ENCODE peak calls at places on chromosome 19, in seven cellular contexts. Z is foreskin keratinocyte, H is heart right ventricle, A is cardiac muscle cell, Y is breast epithelium, N is left ventricle myocardium inferior, Q is tibial nerve. I is an unnamed sample. For H3K4me1, the result is how much of the 10 kb centered on the place peaks cover.

GRCh38 chr19:6236310-6237291 is 43.2 kb downstream of the MLLT1 start:
- DNase-seq in Z (no peak), H (peak), A (no peak), Y (peak), N (peak), Q (no peak), I (no peak)

GRCh38 chr19:17775245-17775927 is 19.6 kb upstream of the B3GNT3 start:
- DNase-seq in Z (no peak), H (no peak), A (peak), Y (no peak), N (no peak), Q (no peak), I (no peak)

GRCh38 chr19:13252569-13253335 is 102.5 kb downstream of the IER2 start:
- DNase-seq in Z (no peak), H (no peak), A (no peak), Y (no peak), N (no peak), Q (no peak), I (no peak)

GRCh38 chr19:1133471-1133929 is 29.7 kb downstream of the GPX4 start:
- DNase-seq in Z (no peak), H (no peak), A (peak), Y (no peak), N (no peak), Q (no peak), I (no peak)

GRCh38 chr19:4987286-4987685 is 18.4 kb downstream of the KDM4B start:
- DNase-seq in Z (no peak), H (no peak), A (peak), Y (no peak), N (no peak), Q (no peak), I (no peak)

GRCh38 chr19:2372076-2372612 is 12.1 kb downstream of the TMPRSS9 start:
- DNase-seq in Z (no peak), H (no peak), A (no peak), Y (no peak), N (no peak), Q (no peak), I (no peak)

GRCh38 chr19:45440873-45441654 is 17.3 kb upstream of the ERCC1 start:
- DNase-seq in Z (no peak), H (no peak), A (peak), Y (no peak), N (no peak), Q (no peak), I (no peak)

GRCh38 chr19:54136864-54137113 is 773 bp upstream of the CNOT3 start:
- DNase-seq in Z (no peak), H (no peak), A (no peak), Y (no peak), N (no peak), Q (no peak), I (no peak)

GRCh38 chr19:7871280-7871529 is 3.0 kb downstream of the PRR36 start:
- DNase-seq in Z (no peak), H (no peak), A (no peak), Y (no peak), N (no peak), Q (no peak), I (no peak)

GRCh38 chr19:18282021-18282787 is 782 bp upstream of the JUND start:
- DNase-seq in Z (peak), H (peak), A (no peak), Y (no peak), N (no peak), Q (no peak), I (no peak)

GRCh38 chr19:7850975-7851622 is 21.1 kb downstream of the EVI5L start:
- DNase-seq in Z (no peak), H (no peak), A (no peak), Y (no peak), N (no peak), Q (no peak), I (no peak)

GRCh38 chr19:14943601-14944000 is 2.3 kb downstream of the OR7C2 start:
- DNase-seq in Z (no peak), H (no peak), A (peak), Y (no peak), N (no peak), Q (no peak), I (no peak)

DNA sequence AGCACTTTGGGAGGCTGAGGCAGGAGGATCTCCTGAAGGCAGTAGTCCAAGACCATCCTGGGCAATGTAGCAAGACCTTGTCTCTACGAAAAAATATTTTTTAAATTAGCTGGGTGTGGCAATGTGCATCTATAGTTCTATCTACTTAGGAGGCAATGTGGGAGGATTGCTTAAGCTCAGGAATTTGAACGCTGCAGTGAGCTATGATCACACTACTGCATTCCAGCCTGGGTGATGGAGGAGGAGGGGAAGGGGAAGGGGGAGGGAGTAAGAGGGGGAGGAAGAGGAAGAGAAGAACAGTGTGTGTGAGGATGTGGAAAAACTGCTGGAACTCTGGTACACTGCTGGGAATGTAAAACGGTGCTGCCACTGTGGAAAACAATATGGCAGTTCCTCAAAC is 9.2 kb upstream of the CLIP3 start:
- DNase-seq in Z (no peak), H (no peak), A (peak), Y (no peak), N (no peak), Q (no peak), I (no peak)
- H3K27ac ChIP-seq in Z (no peak), H (no peak), A (peak), Y (no peak), N (no peak), Q (peak), I (no peak)

DNA sequence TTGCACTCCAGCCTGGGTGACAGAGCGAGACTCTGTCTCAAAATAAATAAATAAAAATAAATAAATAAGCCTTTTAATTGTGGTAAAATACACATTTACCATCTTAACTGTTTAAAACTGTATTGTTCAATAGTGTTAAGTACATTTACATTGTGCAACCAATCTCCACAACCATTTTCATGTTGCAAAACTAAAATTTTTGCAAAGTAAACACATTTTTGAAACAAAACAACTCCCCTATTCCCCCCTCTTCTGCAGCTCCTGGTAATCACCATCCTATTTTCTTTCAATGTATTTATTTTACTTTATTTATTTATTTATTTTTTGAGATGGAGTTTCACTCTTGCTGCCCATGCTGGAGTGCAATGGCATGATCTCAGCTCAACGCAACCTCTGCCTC is 5.8 kb upstream of the B9D2 start:
- DNase-seq in Z (no peak), H (no peak), A (no peak), Y (no peak), N (no peak), Q (no peak), I (no peak)
- H3K4me1 ChIP-seq in Z (under half), H (under half), A (under half), Y (under half), N (under half), Q (under half), I (under half)

GRCh38 chr19:3612330-3612729 is 5.7 kb upstream of the TBXA2R start:
- DNase-seq in Z (no peak), H (no peak), A (no peak), Y (no peak), N (no peak), Q (no peak), I (peak)
- H3K27ac ChIP-seq in Z (no peak), H (no peak), A (no peak), Y (no peak), N (no peak), Q (no peak), I (no peak)

GRCh38 chr19:16200776-16201391 is 3.2 kb downstream of the AP1M1 start:
- DNase-seq in Z (no peak), H (no peak), A (no peak), Y (no peak), N (no peak), Q (no peak), I (no peak)

GRCh38 chr19:16197622-16198362 is at the start of gene AP1M1:
- DNase-seq in Z (peak), H (peak), A (peak), Y (peak), N (peak), Q (peak), I (peak)

GRCh38 chr19:16198363-16198636 is 589 bp downstream of the AP1M1 start:
- DNase-seq in Z (no peak), H (no peak), A (no peak), Y (no peak), N (no peak), Q (no peak), I (no peak)

GRCh38 chr19:16200038-16200775 is 2.5 kb downstream of the AP1M1 start:
- DNase-seq in Z (no peak), H (no peak), A (peak), Y (no peak), N (no peak), Q (peak), I (peak)

DNA sequence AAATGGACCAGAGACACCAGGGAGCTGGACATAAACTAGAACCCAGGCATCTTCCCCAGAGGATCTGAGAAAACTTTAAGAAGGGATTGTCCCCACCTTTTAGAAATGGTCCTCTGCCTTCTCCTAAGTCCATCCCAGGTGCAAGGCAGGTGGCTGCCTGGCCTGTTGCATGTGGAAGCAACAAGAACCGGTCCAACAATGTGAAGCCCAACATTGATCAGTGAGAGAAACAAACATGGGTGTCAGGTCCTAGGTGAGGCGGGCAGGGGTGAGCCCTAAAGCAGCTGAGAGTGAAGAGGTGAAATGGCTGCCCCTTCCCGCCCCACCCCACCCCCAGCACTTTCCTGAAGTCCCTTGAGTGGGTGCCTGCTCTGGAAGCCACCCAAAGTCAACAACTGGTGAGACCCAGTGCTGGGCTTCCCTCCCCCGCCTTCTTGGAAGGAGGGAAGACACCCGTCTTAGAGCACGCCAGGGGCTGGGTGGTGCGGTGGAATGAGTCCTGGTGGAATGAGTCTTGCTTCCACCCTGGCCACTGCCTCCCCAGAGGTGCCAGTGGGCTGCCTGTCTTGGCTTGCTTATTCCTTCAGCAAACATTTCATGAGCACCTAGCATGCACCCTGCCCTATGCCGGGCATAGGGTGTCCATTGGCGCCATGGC is 1.7 kb downstream of the AP1M1 start:
- DNase-seq in Z (no peak), H (no peak), A (no peak), Y (no peak), N (no peak), Q (no peak), I (no peak)
- H3K4me1 ChIP-seq in Z (under half), H (under half), A (under half), Y (under half), N (under half), Q (under half), I (under half)

GRCh38 chr19:33434090-33434885 is 60.8 kb downstream of the CEBPG start:
- DNase-seq in Z (no peak), H (no peak), A (no peak), Y (no peak), N (peak), Q (no peak), I (peak)
- H3K27ac ChIP-seq in Z (no peak), H (no peak), A (no peak), Y (no peak), N (no peak), Q (no peak), I (no peak)

DNA sequence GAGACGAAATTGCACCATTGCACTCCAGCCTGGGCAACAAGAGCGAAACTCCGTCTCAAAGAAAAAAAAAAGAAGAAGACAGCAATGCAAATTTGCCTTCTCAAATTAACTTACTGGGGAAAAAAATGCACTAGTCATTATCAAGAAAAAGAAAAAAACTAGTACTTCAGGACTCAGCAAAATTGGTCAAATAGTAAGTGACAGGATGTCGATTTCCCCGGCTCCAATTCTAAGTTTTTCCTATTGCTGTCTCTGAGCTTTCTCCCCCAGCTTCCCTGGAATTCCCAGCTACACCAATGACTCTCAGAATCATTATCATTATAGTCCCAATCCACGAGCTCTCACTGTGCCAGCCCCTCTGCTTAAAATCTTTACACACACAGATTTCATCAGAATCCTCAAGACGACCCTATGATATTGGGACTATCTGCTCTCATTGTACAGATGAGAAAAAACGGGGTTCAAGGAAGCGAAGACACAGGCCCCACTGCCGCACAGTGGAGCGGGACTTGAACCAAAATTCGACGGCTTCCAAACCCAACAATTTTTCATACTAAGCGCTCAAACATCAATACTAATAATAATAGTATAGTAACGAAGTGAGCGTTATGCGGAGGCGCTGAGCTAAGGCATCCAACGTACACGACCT is 597 bp downstream of the C19orf47 start:
- DNase-seq in Z (no peak), H (no peak), A (no peak), Y (no peak), N (no peak), Q (no peak), I (no peak)
- H3K4me1 ChIP-seq in Z (under half), H (under half), A (under half), Y (under half), N (half or more), Q (under half), I (under half)

GRCh38 chr19:50417850-50418185 is 920 bp upstream of the SPIB start:
- DNase-seq in Z (no peak), H (no peak), A (no peak), Y (no peak), N (no peak), Q (no peak), I (no peak)
- H3K27ac ChIP-seq in Z (no peak), H (no peak), A (no peak), Y (no peak), N (no peak), Q (no peak), I (no peak)

DNA sequence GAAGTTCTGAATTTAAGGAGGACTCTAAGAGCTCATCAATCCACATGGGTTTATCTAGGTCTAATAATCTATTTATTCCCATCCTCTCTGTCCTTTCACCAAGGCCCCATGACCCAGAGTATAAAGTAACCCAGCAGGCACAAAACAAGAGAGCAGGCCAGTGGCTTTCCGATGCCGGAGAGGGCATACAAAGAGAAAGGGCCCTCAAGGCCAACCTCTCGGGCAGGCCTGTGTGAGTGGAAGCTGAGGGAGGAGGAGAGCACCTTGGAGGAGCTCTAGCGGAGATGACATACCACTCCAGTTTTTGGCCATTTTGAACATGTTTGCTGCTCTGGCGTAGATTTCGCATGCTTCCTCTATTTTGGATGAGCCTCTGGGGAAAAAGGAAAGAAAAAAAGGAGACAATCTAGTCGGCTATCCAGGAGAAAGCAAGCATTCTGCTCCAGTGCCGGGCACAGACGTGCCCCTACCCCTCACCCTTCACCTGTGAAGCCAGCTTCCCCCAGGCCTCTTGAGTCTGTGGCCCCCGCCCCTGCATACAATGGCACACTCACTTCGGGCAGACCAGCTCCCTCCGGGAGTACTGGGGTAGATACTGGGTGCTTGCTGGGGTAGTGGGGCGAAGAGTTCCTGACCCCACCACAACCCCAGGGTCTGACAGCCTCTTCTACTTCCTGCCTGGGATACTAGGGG is 11.6 kb downstream of the NAPA start:
- DNase-seq in Z (no peak), H (no peak), A (no peak), Y (no peak), N (no peak), Q (no peak), I (no peak)
- H3K4me1 ChIP-seq in Z (under half), H (under half), A (under half), Y (under half), N (half or more), Q (under half), I (under half)

DNA sequence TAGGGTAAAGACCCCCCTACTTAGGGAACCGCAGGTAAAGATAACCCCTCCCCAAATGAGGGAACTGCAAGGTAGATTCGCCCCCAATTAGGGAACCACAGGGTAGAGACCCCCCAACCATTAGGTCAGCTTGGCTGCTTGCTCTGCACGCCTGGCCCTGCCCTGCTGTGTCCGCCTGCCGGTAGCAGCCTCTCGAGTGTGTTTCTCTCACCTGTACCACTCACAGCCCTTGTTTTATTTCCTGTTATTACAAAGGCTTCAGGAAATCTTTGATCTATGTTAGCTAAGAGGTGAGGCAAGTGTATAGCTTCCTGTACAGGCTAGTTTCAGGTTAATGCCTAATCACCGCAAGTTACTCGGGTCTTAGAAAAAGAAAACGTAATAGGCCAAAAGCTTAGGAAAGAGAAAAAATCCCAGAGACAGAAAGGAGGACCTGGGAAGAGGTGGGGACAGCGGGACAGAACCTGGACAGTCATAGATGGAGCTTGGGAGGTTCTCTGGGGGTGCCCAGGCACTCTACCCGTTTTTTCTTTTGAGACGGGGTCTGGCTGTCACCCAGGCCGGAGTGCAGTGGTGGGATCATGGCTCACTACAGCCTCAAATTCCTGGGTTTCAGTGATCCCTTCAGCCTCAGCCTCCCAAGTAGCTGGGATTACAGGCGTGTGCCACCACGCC is 23.1 kb upstream of the EIF3G start:
- DNase-seq in Z (no peak), H (no peak), A (no peak), Y (no peak), N (no peak), Q (no peak), I (no peak)
- H3K27ac ChIP-seq in Z (no peak), H (no peak), A (no peak), Y (no peak), N (no peak), Q (no peak), I (no peak)